ENCODE peak calls at places on chromosomes 12 and 14, in ten cellular contexts. One of them, this sample, is unnamed.

GRCh38 chr12:25194722-25195055 is 271 bp downstream of the DNAI7 start:
- DNase-seq in Kasumi-1: no peak
- DNase-seq in D721Med: no peak
- DNase-seq in iris pigment epithelial cell: no peak
- DNase-seq in hypothalamus: no peak
- DNase-seq in stimulated activated CD8-positive, alpha-beta memory T cell treated with anti-CD3 and anti-CD28 coated beads, Interleukin-15, amount 100 ng/mL, for 4 hours: no peak
- DNase-seq in brain microvascular endothelial cell: no peak
- DNase-seq in T follicular helper cell: no peak
- DNase-seq in AML-193: no peak
- DNase-seq in AG20443: no peak
- DNase-seq in this sample: no peak

GRCh38 chr12:118983147-118983824 is 1.9 kb downstream of the SRRM4 start:
- DNase-seq in Kasumi-1: no peak
- DNase-seq in D721Med: no peak
- DNase-seq in iris pigment epithelial cell: no peak
- DNase-seq in hypothalamus: no peak
- DNase-seq in stimulated activated CD8-positive, alpha-beta memory T cell treated with anti-CD3 and anti-CD28 coated beads, Interleukin-15, amount 100 ng/mL, for 4 hours: no peak
- DNase-seq in brain microvascular endothelial cell: no peak
- DNase-seq in T follicular helper cell: no peak
- DNase-seq in AML-193: no peak
- DNase-seq in AG20443: no peak
- DNase-seq in this sample: no peak

GRCh38 chr12:114638790-114639435 is 45.1 kb downstream of the TBX3 start:
- DNase-seq in Kasumi-1: no peak
- DNase-seq in D721Med: no peak
- DNase-seq in iris pigment epithelial cell: no peak
- DNase-seq in hypothalamus: no peak
- DNase-seq in stimulated activated CD8-positive, alpha-beta memory T cell treated with anti-CD3 and anti-CD28 coated beads, Interleukin-15, amount 100 ng/mL, for 4 hours: no peak
- DNase-seq in brain microvascular endothelial cell: no peak
- DNase-seq in T follicular helper cell: no peak
- DNase-seq in AML-193: no peak
- DNase-seq in AG20443: no peak
- DNase-seq in this sample: peak; percentile 94

GRCh38 chr12:93153321-93153720 is 224.2 kb upstream of the EEA1 start:
- DNase-seq in Kasumi-1: no peak
- DNase-seq in D721Med: no peak
- DNase-seq in iris pigment epithelial cell: peak; percentile 86
- DNase-seq in hypothalamus: no peak
- DNase-seq in stimulated activated CD8-positive, alpha-beta memory T cell treated with anti-CD3 and anti-CD28 coated beads, Interleukin-15, amount 100 ng/mL, for 4 hours: no peak
- DNase-seq in brain microvascular endothelial cell: peak; percentile 56
- DNase-seq in T follicular helper cell: no peak
- DNase-seq in AML-193: no peak
- DNase-seq in AG20443: peak; percentile 28
- DNase-seq in this sample: no peak

GRCh38 chr14:67359319-67359774 is 257 bp downstream of the ATP6V1D start:
- DNase-seq in Kasumi-1: no peak
- DNase-seq in D721Med: no peak
- DNase-seq in iris pigment epithelial cell: peak; percentile 68
- DNase-seq in hypothalamus: peak; percentile 38
- DNase-seq in stimulated activated CD8-positive, alpha-beta memory T cell treated with anti-CD3 and anti-CD28 coated beads, Interleukin-15, amount 100 ng/mL, for 4 hours: no peak
- DNase-seq in brain microvascular endothelial cell: peak; percentile 45
- DNase-seq in T follicular helper cell: no peak
- DNase-seq in AML-193: no peak
- DNase-seq in AG20443: peak; percentile 67
- DNase-seq in this sample: peak; percentile 66

GRCh38 chr12:27119797-27120196 is 37.4 kb upstream of the C12orf71 start:
- DNase-seq in Kasumi-1: no peak
- DNase-seq in D721Med: no peak
- DNase-seq in iris pigment epithelial cell: no peak
- DNase-seq in hypothalamus: no peak
- DNase-seq in stimulated activated CD8-positive, alpha-beta memory T cell treated with anti-CD3 and anti-CD28 coated beads, Interleukin-15, amount 100 ng/mL, for 4 hours: no peak
- DNase-seq in brain microvascular endothelial cell: no peak
- DNase-seq in T follicular helper cell: no peak
- DNase-seq in AML-193: no peak
- DNase-seq in AG20443: no peak
- DNase-seq in this sample: no peak

GRCh38 chr12:1346126-1346525 is 248.3 kb downstream of the FBXL14 start:
- DNase-seq in Kasumi-1: no peak
- DNase-seq in D721Med: no peak
- DNase-seq in iris pigment epithelial cell: no peak
- DNase-seq in hypothalamus: no peak
- DNase-seq in stimulated activated CD8-positive, alpha-beta memory T cell treated with anti-CD3 and anti-CD28 coated beads, Interleukin-15, amount 100 ng/mL, for 4 hours: no peak
- DNase-seq in brain microvascular endothelial cell: no peak
- DNase-seq in T follicular helper cell: no peak
- DNase-seq in AML-193: no peak
- DNase-seq in AG20443: peak; percentile 70
- DNase-seq in this sample: no peak

GRCh38 chr12:7108928-7109920 is at the start of gene C1RL:
- DNase-seq in Kasumi-1: peak; percentile 53
- DNase-seq in D721Med: no peak
- DNase-seq in iris pigment epithelial cell: peak; percentile 82
- DNase-seq in hypothalamus: peak; percentile 58
- DNase-seq in stimulated activated CD8-positive, alpha-beta memory T cell treated with anti-CD3 and anti-CD28 coated beads, Interleukin-15, amount 100 ng/mL, for 4 hours: peak; percentile 55
- DNase-seq in brain microvascular endothelial cell: peak; percentile 66
- DNase-seq in T follicular helper cell: peak; percentile 65
- DNase-seq in AML-193: peak; percentile 73
- DNase-seq in AG20443: peak; percentile 86
- DNase-seq in this sample: peak; percentile 92

GRCh38 chr12:31235868-31236395 is 90.0 kb downstream of the SINHCAF start:
- DNase-seq in Kasumi-1: no peak
- DNase-seq in D721Med: no peak
- DNase-seq in iris pigment epithelial cell: no peak
- DNase-seq in hypothalamus: no peak
- DNase-seq in stimulated activated CD8-positive, alpha-beta memory T cell treated with anti-CD3 and anti-CD28 coated beads, Interleukin-15, amount 100 ng/mL, for 4 hours: no peak
- DNase-seq in brain microvascular endothelial cell: no peak
- DNase-seq in T follicular helper cell: no peak
- DNase-seq in AML-193: no peak
- DNase-seq in AG20443: no peak
- DNase-seq in this sample: no peak

GRCh38 chr12:52581481-52581880 is 7.8 kb upstream of the KRT74 start:
- DNase-seq in Kasumi-1: no peak
- DNase-seq in D721Med: no peak
- DNase-seq in iris pigment epithelial cell: peak; percentile 62
- DNase-seq in hypothalamus: no peak
- DNase-seq in stimulated activated CD8-positive, alpha-beta memory T cell treated with anti-CD3 and anti-CD28 coated beads, Interleukin-15, amount 100 ng/mL, for 4 hours: no peak
- DNase-seq in brain microvascular endothelial cell: peak; percentile 4
- DNase-seq in T follicular helper cell: no peak
- DNase-seq in AML-193: no peak
- DNase-seq in AG20443: peak; percentile 57
- DNase-seq in this sample: no peak

GRCh38 chr12:19892186-19892585 is 452.9 kb downstream of the AEBP2 start:
- DNase-seq in Kasumi-1: no peak
- DNase-seq in D721Med: no peak
- DNase-seq in iris pigment epithelial cell: no peak
- DNase-seq in hypothalamus: no peak
- DNase-seq in stimulated activated CD8-positive, alpha-beta memory T cell treated with anti-CD3 and anti-CD28 coated beads, Interleukin-15, amount 100 ng/mL, for 4 hours: no peak
- DNase-seq in brain microvascular endothelial cell: no peak
- DNase-seq in T follicular helper cell: no peak
- DNase-seq in AML-193: no peak
- DNase-seq in AG20443: no peak
- DNase-seq in this sample: no peak

GRCh38 chr12:11718105-11718504 is 68.6 kb downstream of the ETV6 start:
- DNase-seq in Kasumi-1: no peak
- DNase-seq in D721Med: no peak
- DNase-seq in iris pigment epithelial cell: no peak
- DNase-seq in hypothalamus: no peak
- DNase-seq in stimulated activated CD8-positive, alpha-beta memory T cell treated with anti-CD3 and anti-CD28 coated beads, Interleukin-15, amount 100 ng/mL, for 4 hours: no peak
- DNase-seq in brain microvascular endothelial cell: no peak
- DNase-seq in T follicular helper cell: no peak
- DNase-seq in AML-193: no peak
- DNase-seq in AG20443: no peak
- DNase-seq in this sample: no peak

GRCh38 chr12:93785262-93786010 is 108.3 kb downstream of the CRADD start:
- DNase-seq in Kasumi-1: no peak
- DNase-seq in D721Med: no peak
- DNase-seq in iris pigment epithelial cell: peak; percentile 97
- DNase-seq in hypothalamus: no peak
- DNase-seq in stimulated activated CD8-positive, alpha-beta memory T cell treated with anti-CD3 and anti-CD28 coated beads, Interleukin-15, amount 100 ng/mL, for 4 hours: peak; percentile 43
- DNase-seq in brain microvascular endothelial cell: peak; percentile 96
- DNase-seq in T follicular helper cell: no peak
- DNase-seq in AML-193: no peak
- DNase-seq in AG20443: peak; percentile 86
- DNase-seq in this sample: peak; percentile 96

GRCh38 chr12:66620703-66621102 is 58.2 kb downstream of the GRIP1 start:
- DNase-seq in Kasumi-1: peak; percentile 39
- DNase-seq in D721Med: no peak
- DNase-seq in iris pigment epithelial cell: no peak
- DNase-seq in hypothalamus: no peak
- DNase-seq in stimulated activated CD8-positive, alpha-beta memory T cell treated with anti-CD3 and anti-CD28 coated beads, Interleukin-15, amount 100 ng/mL, for 4 hours: no peak
- DNase-seq in brain microvascular endothelial cell: no peak
- DNase-seq in T follicular helper cell: no peak
- DNase-seq in AML-193: no peak
- DNase-seq in AG20443: no peak
- DNase-seq in this sample: no peak

GRCh38 chr12:111596985-111597730 is 2.0 kb downstream of the ATXN2 start:
- DNase-seq in Kasumi-1: peak; percentile 51
- DNase-seq in D721Med: no peak
- DNase-seq in iris pigment epithelial cell: peak; percentile 66
- DNase-seq in hypothalamus: peak; percentile 38
- DNase-seq in stimulated activated CD8-positive, alpha-beta memory T cell treated with anti-CD3 and anti-CD28 coated beads, Interleukin-15, amount 100 ng/mL, for 4 hours: no peak
- DNase-seq in brain microvascular endothelial cell: peak; percentile 50
- DNase-seq in T follicular helper cell: no peak
- DNase-seq in AML-193: peak; percentile 37
- DNase-seq in AG20443: peak; percentile 54
- DNase-seq in this sample: peak; percentile 81